ENCODE peak calls at places on chromosomes 5 and 9, in six cellular contexts. C, B, L, T, D and O are unnamed samples.

GRCh38 chr9:109640232-109641078 is 139.5 kb upstream of the PALM2AKAP2 start:
- DNase-seq in C (peak), B (no peak), L (peak), T (peak), D (no peak), O (no peak)

GRCh38 chr5:98927242-98927987 is 1.4 kb downstream of the CHD1 start:
- DNase-seq in C (peak), B (peak), L (peak), T (peak), D (peak), O (peak)

GRCh38 chr9:81588148-81588874 is 101.0 kb downstream of the TLE1 start:
- DNase-seq in C (peak), B (no peak), L (peak), T (peak), D (no peak), O (no peak)

GRCh38 chr5:181243521-181244307 is at the start of gene RACK1:
- DNase-seq in C (peak), B (peak), L (peak), T (peak), D (peak), O (no peak)

GRCh38 chr9:109652971-109653370 is 127.0 kb upstream of the PALM2AKAP2 start:
- DNase-seq in C (peak), B (no peak), L (peak), T (peak), D (peak), O (no peak)

GRCh38 chr5:142674438-142675210 is 11.3 kb downstream of the FGF1 start:
- DNase-seq in C (peak), B (no peak), L (peak), T (peak), D (peak), O (no peak)

GRCh38 chr5:102090770-102091169 is 205.3 kb downstream of the SLCO4C1 start:
- DNase-seq in C (no peak), B (no peak), L (no peak), T (peak), D (no peak), O (peak)

GRCh38 chr5:127870914-127871313 is 167.7 kb downstream of the CCDC192 start:
- DNase-seq in C (peak), B (no peak), L (peak), T (peak), D (no peak), O (no peak)